ENCODE peak calls at places on chromosomes 13 and 19, in nine cellular contexts. P is IMR-90, C is aorta, D is Caco-2, N is K562, G is tibial artery, E is psoas muscle, X is gastrocnemius medialis, R is uterus. J is an unnamed sample.

GRCh38 chr19:36772341-36773222 is at the start of gene ZNF850:
- DNase-seq in G (peak; percentile 96), N (peak; percentile 78), D (peak; percentile 93), P (peak; percentile 92), R (peak; percentile 95), X (peak; percentile 82), C (peak; percentile 98), E (peak; percentile 96), J (peak; percentile 96)

GRCh38 chr13:36251528-36251927 is 37.2 kb upstream of the SOHLH2 start:
- DNase-seq in R (no peak), X (no peak), C (no peak), N (no peak), P (no peak), E (no peak), G (no peak), D (no peak), J (no peak)

GRCh38 chr13:33730147-33730546 is 87.8 kb upstream of the RFC3 start:
- DNase-seq in P (no peak), R (no peak), G (no peak), X (no peak), C (no peak), D (no peak), N (no peak), E (no peak), J (no peak)

GRCh38 chr13:76812206-76812882 is 73.9 kb downstream of the KCTD12 start:
- DNase-seq in P (no peak), E (peak; percentile 70), R (no peak), C (peak; percentile 81), N (no peak), X (peak; percentile 23), D (no peak), G (peak; percentile 79), J (no peak)

GRCh38 chr19:58325623-58326022 is 1.2 kb upstream of the ZSCAN22 start:
- DNase-seq in D (no peak), C (no peak), R (no peak), N (no peak), E (no peak), P (peak; percentile 57), X (no peak), G (no peak), J (no peak)

GRCh38 chr13:30045916-30046704 is 195.7 kb upstream of the UBL3 start:
- DNase-seq in N (no peak), G (no peak), X (no peak), E (no peak), C (no peak), D (no peak), P (peak; percentile 88), R (no peak), J (no peak)

GRCh38 chr13:36293497-36293896 is 4.1 kb downstream of the CCDC169 start:
- DNase-seq in E (no peak), C (no peak), N (no peak), D (no peak), P (no peak), R (no peak), G (no peak), X (no peak), J (no peak)

GRCh38 chr13:40963927-40964326 is 55.2 kb downstream of the ELF1 start:
- DNase-seq in E (no peak), N (no peak), P (peak; percentile 66), R (no peak), X (no peak), G (no peak), D (peak; percentile 22), C (no peak), J (no peak)

GRCh38 chr13:110161112-110161897 is 145.7 kb downstream of the COL4A1 start:
- DNase-seq in R (no peak), N (no peak), P (no peak), C (peak; percentile 68), E (no peak), X (no peak), G (no peak), D (no peak), J (no peak)

GRCh38 chr19:55158848-55159793 is 1.6 kb upstream of the TNNI3 start:
- DNase-seq in E (peak; percentile 68), R (no peak), G (no peak), N (peak; percentile 77), X (no peak), D (peak; percentile 20), P (no peak), C (no peak), J (no peak)

GRCh38 chr13:72820156-72820897 is 38.4 kb downstream of the PIBF1 start:
- DNase-seq in C (no peak), P (peak; percentile 76), D (no peak), N (no peak), X (no peak), E (no peak), G (no peak), R (no peak), J (no peak)

GRCh38 chr19:13700621-13701020 is 63.7 kb upstream of the MRI1 start:
- DNase-seq in G (no peak), N (no peak), D (no peak), C (no peak), E (no peak), X (no peak), R (no peak), P (no peak), J (no peak)

GRCh38 chr13:27455331-27455855 is 5.0 kb upstream of the MTIF3 start:
- DNase-seq in N (no peak), P (no peak), E (no peak), D (no peak), C (no peak), X (no peak), G (no peak), R (no peak), J (no peak)

GRCh38 chr13:46715363-46715762 is 81.6 kb downstream of the ESD start:
- DNase-seq in N (no peak), P (no peak), E (no peak), R (no peak), D (peak; percentile 23), X (no peak), C (no peak), G (no peak), J (no peak)

GRCh38 chr19:43779820-43780219 is 953 bp downstream of the KCNN4 start:
- DNase-seq in G (no peak), C (no peak), D (no peak), R (no peak), E (no peak), P (no peak), X (no peak), N (no peak), J (no peak)
- H3K4me1 ChIP-seq in G (peaks cover 34% of the 10 kb centered on the region), C (no peaks in the 10 kb centered on the region), D (peaks cover 7% of the 10 kb centered on the region), R (peaks cover under 1% of the 10 kb centered on the region), E (no peaks in the 10 kb centered on the region), P (peaks cover 9% of the 10 kb centered on the region), X (no peaks in the 10 kb centered on the region), N (peaks cover 85% of the 10 kb centered on the region), J (no peaks in the 10 kb centered on the region)

GRCh38 chr13:21118180-21118579 is 56.8 kb upstream of the LATS2 start:
- DNase-seq in G (no peak), E (no peak), X (no peak), N (no peak), R (no peak), C (no peak), P (no peak), D (no peak), J (no peak)

GRCh38 chr13:21119526-21119925 is 56.8 kb downstream of the SKA3 start:
- DNase-seq in E (no peak), N (no peak), G (no peak), C (no peak), P (no peak), X (no peak), D (no peak), R (no peak), J (no peak)

GRCh38 chr13:21117104-21117809 is 55.9 kb upstream of the LATS2 start:
- DNase-seq in G (no peak), X (no peak), C (no peak), P (no peak), N (no peak), D (no peak), R (no peak), E (no peak), J (no peak)

GRCh38 chr13:21113851-21114306 is 52.5 kb upstream of the LATS2 start:
- DNase-seq in C (no peak), E (no peak), R (no peak), P (no peak), N (no peak), D (no peak), G (no peak), X (no peak), J (no peak)

GRCh38 chr13:21116141-21116540 is 54.8 kb upstream of the LATS2 start:
- DNase-seq in R (no peak), X (no peak), D (no peak), P (no peak), E (no peak), G (no peak), N (no peak), C (no peak), J (no peak)
- H3K4me1 ChIP-seq in R (no peaks in the 10 kb centered on the region), X (no peaks in the 10 kb centered on the region), D (no peaks in the 10 kb centered on the region), P (no peaks in the 10 kb centered on the region), E (no peaks in the 10 kb centered on the region), G (no peaks in the 10 kb centered on the region), N (no peaks in the 10 kb centered on the region), C (no peaks in the 10 kb centered on the region), J (no peaks in the 10 kb centered on the region)

DNA sequence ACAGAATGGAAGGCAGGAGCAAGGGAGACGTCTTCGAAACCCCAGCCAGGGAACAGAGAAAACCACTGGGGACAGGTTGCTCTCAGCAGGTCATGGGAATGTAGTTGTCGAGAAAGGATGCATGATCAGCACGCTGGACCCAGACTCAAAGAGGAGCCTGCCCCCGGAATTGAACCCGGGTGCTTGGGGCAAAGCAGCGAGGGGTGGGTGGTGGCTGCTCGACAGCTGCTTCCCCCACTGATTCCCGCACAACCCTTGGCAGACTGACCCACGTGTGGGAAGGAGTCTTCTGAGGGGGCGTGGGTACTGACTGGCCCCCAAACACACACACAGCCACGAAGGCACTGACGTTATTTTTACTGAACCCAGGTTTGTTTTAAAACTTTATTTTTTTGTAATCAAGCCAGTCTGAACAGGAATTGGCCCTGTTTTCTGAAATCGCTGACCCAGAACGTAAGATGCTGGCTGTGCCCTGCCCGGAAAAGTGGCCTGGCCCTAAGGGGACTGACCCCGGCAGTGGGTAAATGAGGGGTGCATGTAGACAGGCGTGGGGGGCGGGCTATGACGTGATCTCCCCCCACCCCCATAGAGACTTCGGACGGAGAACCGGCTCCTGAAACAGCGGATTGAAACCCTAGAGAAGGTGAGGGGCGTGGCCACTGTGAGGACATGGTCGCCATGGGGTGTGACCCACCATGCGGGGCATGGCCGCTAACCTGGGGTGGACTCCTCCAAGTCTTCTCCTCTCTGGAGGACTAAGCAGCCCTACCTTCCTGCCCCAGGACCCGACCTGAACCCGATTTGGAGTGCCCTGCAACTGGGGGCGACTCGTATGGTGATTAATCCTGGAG is 18.5 kb downstream of the PRR36 start:
- DNase-seq in P (no peak), R (no peak), D (no peak), E (no peak), C (no peak), X (no peak), G (no peak), N (no peak), J (no peak)
- H3K4me1 ChIP-seq in P (peaks cover under 1% of the 10 kb centered on the region), R (no peaks in the 10 kb centered on the region), D (peaks cover 11% of the 10 kb centered on the region), E (peaks cover 5% of the 10 kb centered on the region), C (no peaks in the 10 kb centered on the region), X (peaks cover under 1% of the 10 kb centered on the region), G (peaks cover 8% of the 10 kb centered on the region), N (peaks cover 20% of the 10 kb centered on the region), J (peaks cover 2% of the 10 kb centered on the region)

DNA sequence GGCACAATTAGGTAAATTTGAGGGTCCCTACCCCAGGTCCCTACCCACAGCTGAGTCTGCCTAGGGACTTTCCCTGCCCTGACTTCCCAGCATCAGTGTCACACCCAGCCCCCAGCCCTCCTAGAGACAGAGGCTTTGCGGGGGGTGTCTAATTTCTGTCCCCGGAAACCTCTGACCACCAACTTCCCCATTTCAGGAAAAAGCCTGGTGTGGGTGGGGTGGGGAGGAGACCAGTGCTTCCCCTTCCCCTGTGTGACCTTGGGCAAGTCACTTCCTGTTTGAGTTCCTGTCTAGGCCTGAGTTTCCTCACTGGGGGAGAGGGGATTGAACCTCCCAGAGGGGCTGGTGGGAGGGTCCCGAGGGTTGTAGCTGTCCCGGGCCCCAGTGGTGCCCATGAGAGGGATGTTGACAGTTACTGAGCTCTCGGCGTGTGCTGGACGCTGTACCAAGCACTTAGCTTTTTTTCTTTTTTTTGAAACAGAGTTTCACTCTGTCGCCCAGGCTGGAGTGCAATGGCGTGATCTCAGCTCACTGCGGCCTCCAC is 7.9 kb downstream of the VASP start:
- DNase-seq in P (no peak), N (peak; percentile 41), R (no peak), G (no peak), X (peak; percentile 40), E (peak; percentile 62), D (no peak), C (peak; percentile 76), J (peak; percentile 80)
- H3K4me1 ChIP-seq in P (peaks cover 5% of the 10 kb centered on the region), N (peaks cover 45% of the 10 kb centered on the region), R (peaks cover 8% of the 10 kb centered on the region), G (peaks cover 36% of the 10 kb centered on the region), X (peaks cover 7% of the 10 kb centered on the region), E (peaks cover 15% of the 10 kb centered on the region), D (peaks cover 17% of the 10 kb centered on the region), C (no peaks in the 10 kb centered on the region), J (peaks cover 15% of the 10 kb centered on the region)

J was measured in lung.